ENCODE peak calls at places on chromosomes 6 and 20, in four cellular contexts. N is T-cell, F is A549, L is progenitor cell of endocrine pancreas. Z is an unnamed sample.

GRCh38 chr6:37502703-37503485 is 3.2 kb upstream of the CCDC167 start:
- DNase-seq in N (peak; percentile 31), L (no peak), F (no peak), Z (no peak)

GRCh38 chr20:47338131-47338628 is 18.3 kb downstream of the ZMYND8 start:
- DNase-seq in N (no peak), F (no peak), L (no peak), Z (no peak)

GRCh38 chr20:58684291-58684690 is 8.3 kb upstream of the NPEPL1 start:
- DNase-seq in N (no peak), F (no peak), L (no peak), Z (peak; percentile 21)

GRCh38 chr6:6704423-6705060 is 116.0 kb downstream of the LY86 start:
- DNase-seq in L (no peak), F (no peak), N (no peak), Z (no peak)

GRCh38 chr20:47283411-47283810 is 73.1 kb downstream of the ZMYND8 start:
- DNase-seq in F (no peak), L (no peak), N (no peak), Z (no peak)

GRCh38 chr6:72861059-72861458 is 239.2 kb downstream of the KCNQ5 start:
- DNase-seq in N (no peak), L (no peak), F (no peak), Z (no peak)

GRCh38 chr6:63436356-63436755 is 116.6 kb upstream of the LGSN start:
- DNase-seq in F (no peak), N (no peak), L (no peak), Z (no peak)

GRCh38 chr20:1467355-1468116 is 887 bp upstream of the NSFL1C start:
- DNase-seq in F (no peak), N (no peak), L (no peak), Z (peak; percentile 45)

GRCh38 chr6:87426789-87427188 is 19.0 kb downstream of the CFAP206 start:
- DNase-seq in F (no peak), N (no peak), L (no peak), Z (no peak)

GRCh38 chr6:71886184-71887005 is at the start of gene RIMS1:
- DNase-seq in N (no peak), F (peak; percentile 1), L (peak; percentile 61), Z (peak; percentile 89)

GRCh38 chr20:58131581-58132142 is 96.8 kb downstream of the ANKRD60 start:
- DNase-seq in L (no peak), N (no peak), F (peak; percentile 42), Z (no peak)

GRCh38 chr6:14499804-14500203 is 382.2 kb downstream of the CD83 start:
- DNase-seq in N (no peak), F (peak; percentile 63), L (no peak), Z (peak; percentile 51)

GRCh38 chr6:47655719-47656595 is 42.4 kb upstream of the ADGRF4 start:
- DNase-seq in F (peak; percentile 33), N (peak; percentile 5), L (no peak), Z (no peak)

GRCh38 chr6:170024940-170025339 is 265.9 kb downstream of the DLL1 start:
- DNase-seq in N (no peak), L (no peak), F (no peak), Z (peak; percentile 47)

GRCh38 chr6:134347916-134348805 is 30.2 kb upstream of the SGK1 start:
- DNase-seq in N (no peak), F (no peak), L (no peak), Z (no peak)